ENCODE peak calls at places on chromosomes 3 and 15, in seven cellular contexts. One of them, this sample, is unnamed.
A peak's percentile ranks its signal among the peaks of the same experiment; 100 is the strongest.

GRCh38 chr15:52217186-52217585 is 26.0 kb upstream of the GNB5 start:
- DNase-seq in HepG2: no peak
- DNase-seq in H1: peak; percentile 27
- DNase-seq in K562: no peak
- DNase-seq in HCT116: no peak
- DNase-seq in SK-N-SH: no peak
- DNase-seq in GM12878: no peak
- DNase-seq in this sample: no peak

GRCh38 chr15:31814082-31814481 is 216.2 kb upstream of the CHRNA7 start:
- DNase-seq in GM12878: no peak
- DNase-seq in HCT116: no peak
- DNase-seq in HepG2: no peak
- DNase-seq in K562: no peak
- DNase-seq in H1: no peak
- DNase-seq in SK-N-SH: no peak
- DNase-seq in this sample: no peak

GRCh38 chr15:65952425-65953053 is 83.2 kb downstream of the RAB11A start:
- DNase-seq in K562: peak; percentile 43
- DNase-seq in H1: no peak
- DNase-seq in GM12878: no peak
- DNase-seq in HCT116: no peak
- DNase-seq in SK-N-SH: no peak
- DNase-seq in HepG2: peak; percentile 11
- DNase-seq in this sample: no peak

GRCh38 chr15:90305932-90306331 is 40.5 kb downstream of the NGRN start:
- DNase-seq in SK-N-SH: no peak
- DNase-seq in GM12878: no peak
- DNase-seq in K562: no peak
- DNase-seq in HCT116: no peak
- DNase-seq in HepG2: no peak
- DNase-seq in H1: no peak
- DNase-seq in this sample: no peak

GRCh38 chr15:89496155-89497098 is at the start of gene RHCG:
- DNase-seq in HCT116: no peak
- DNase-seq in SK-N-SH: peak; percentile 61
- DNase-seq in H1: peak; percentile 69
- DNase-seq in K562: peak; percentile 45
- DNase-seq in GM12878: no peak
- DNase-seq in HepG2: peak; percentile 69
- DNase-seq in this sample: no peak

GRCh38 chr3:148614463-148614862 is 83.2 kb upstream of the AGTR1 start:
- DNase-seq in HepG2: no peak
- DNase-seq in HCT116: no peak
- DNase-seq in K562: no peak
- DNase-seq in H1: no peak
- DNase-seq in SK-N-SH: peak; percentile 2
- DNase-seq in GM12878: no peak
- DNase-seq in this sample: no peak

GRCh38 chr15:69400850-69401249 is 13.3 kb upstream of the KIF23 start:
- DNase-seq in K562: no peak
- DNase-seq in HCT116: no peak
- DNase-seq in H1: no peak
- DNase-seq in GM12878: no peak
- DNase-seq in HepG2: no peak
- DNase-seq in SK-N-SH: no peak
- DNase-seq in this sample: no peak

GRCh38 chr3:15327941-15328340 is 4.4 kb downstream of the SH3BP5 start:
- DNase-seq in H1: no peak
- DNase-seq in K562: no peak
- DNase-seq in SK-N-SH: no peak
- DNase-seq in GM12878: no peak
- DNase-seq in HCT116: no peak
- DNase-seq in HepG2: no peak
- DNase-seq in this sample: no peak

GRCh38 chr3:45906681-45907220 is 20.4 kb downstream of the CCR9 start:
- DNase-seq in SK-N-SH: peak; percentile 42
- DNase-seq in GM12878: no peak
- DNase-seq in HCT116: no peak
- DNase-seq in K562: peak; percentile 40
- DNase-seq in HepG2: peak; percentile 8
- DNase-seq in H1: no peak
- DNase-seq in this sample: no peak

GRCh38 chr3:188287339-188287738 is 133.4 kb downstream of the LPP start:
- DNase-seq in SK-N-SH: no peak
- DNase-seq in HepG2: no peak
- DNase-seq in H1: no peak
- DNase-seq in K562: no peak
- DNase-seq in HCT116: no peak
- DNase-seq in GM12878: no peak
- DNase-seq in this sample: no peak

GRCh38 chr3:102979682-102980378 is 545.0 kb downstream of the ZPLD1 start:
- DNase-seq in HCT116: peak; percentile 89
- DNase-seq in GM12878: no peak
- DNase-seq in SK-N-SH: peak; percentile 5
- DNase-seq in K562: no peak
- DNase-seq in HepG2: no peak
- DNase-seq in H1: no peak
- DNase-seq in this sample: no peak

GRCh38 chr15:83720466-83720865 is 66.5 kb downstream of the ADAMTSL3 start:
- DNase-seq in H1: no peak
- DNase-seq in SK-N-SH: no peak
- DNase-seq in GM12878: no peak
- DNase-seq in HepG2: no peak
- DNase-seq in K562: no peak
- DNase-seq in HCT116: no peak
- DNase-seq in this sample: no peak

DNA sequence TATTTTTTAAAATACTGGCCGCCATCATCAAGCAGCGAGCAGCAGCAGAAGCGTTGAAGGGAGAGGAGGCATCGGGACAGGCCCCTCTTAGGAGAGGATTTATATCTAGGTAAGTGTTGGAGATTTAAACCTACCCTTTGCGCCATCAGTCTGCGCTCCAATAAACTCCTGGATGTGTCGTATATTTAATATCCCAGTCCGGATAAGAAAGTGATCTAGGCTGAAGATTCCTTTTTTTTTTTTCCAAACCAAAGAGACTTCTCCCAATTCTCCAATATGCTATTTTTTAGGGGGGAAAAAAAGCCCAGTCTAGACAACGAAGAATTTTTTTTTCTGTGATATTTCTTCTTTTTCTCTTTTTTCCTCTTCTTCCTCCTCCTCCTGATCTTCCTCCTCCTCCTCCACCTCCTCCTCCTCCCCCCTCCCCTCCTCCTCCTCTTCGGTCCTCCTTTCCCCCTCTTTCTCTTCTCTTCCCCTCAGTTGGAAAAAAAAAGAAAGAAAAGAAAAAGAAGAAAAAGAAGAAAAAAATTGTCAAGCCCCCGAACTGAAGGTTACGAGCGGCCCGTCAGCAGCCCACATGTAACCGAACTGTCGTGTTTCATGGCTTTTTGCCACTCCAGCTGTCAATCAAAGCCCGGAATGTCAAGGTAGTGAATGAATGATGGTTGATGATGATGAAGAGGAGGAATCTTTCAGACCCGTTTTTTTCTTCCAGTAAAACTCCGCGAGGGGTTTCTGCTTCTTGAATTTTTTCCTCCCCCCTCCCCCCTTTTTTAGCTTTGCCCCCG is 834 bp downstream of the MEIS2 start:
- DNase-seq in HepG2: peak; percentile 66
- DNase-seq in K562: peak; percentile 27
- DNase-seq in H1: no peak
- DNase-seq in SK-N-SH: peak; percentile 50
- DNase-seq in GM12878: no peak
- DNase-seq in HCT116: peak; percentile 16
- DNase-seq in this sample: no peak
- TF ChIP-seq POLR2AphosphoS5 in HepG2: no peak
- TF ChIP-seq POLR2AphosphoS5 in K562: no peak
- TF ChIP-seq POLR2AphosphoS5 in H1: no peak
- TF ChIP-seq POLR2AphosphoS5 in SK-N-SH: peak; percentile 2
- TF ChIP-seq POLR2AphosphoS5 in GM12878: no peak
- TF ChIP-seq POLR2AphosphoS5 in HCT116: no peak
- TF ChIP-seq POLR2AphosphoS5 in this sample: no peak

GRCh38 chr3:27752926-27753325 is 30.8 kb upstream of the EOMES start:
- DNase-seq in SK-N-SH: no peak
- DNase-seq in HepG2: no peak
- DNase-seq in K562: no peak
- DNase-seq in H1: no peak
- DNase-seq in GM12878: no peak
- DNase-seq in HCT116: no peak
- DNase-seq in this sample: no peak

GRCh38 chr3:27756877-27757276 is 34.8 kb upstream of the EOMES start:
- DNase-seq in GM12878: no peak
- DNase-seq in HepG2: no peak
- DNase-seq in HCT116: no peak
- DNase-seq in SK-N-SH: no peak
- DNase-seq in K562: no peak
- DNase-seq in H1: no peak
- DNase-seq in this sample: no peak

GRCh38 chr3:27758083-27758482 is 36.0 kb upstream of the EOMES start:
- DNase-seq in H1: no peak
- DNase-seq in HepG2: no peak
- DNase-seq in GM12878: no peak
- DNase-seq in SK-N-SH: no peak
- DNase-seq in HCT116: peak; percentile 10
- DNase-seq in K562: no peak
- DNase-seq in this sample: peak; percentile 52
- TF ChIP-seq SIN3A in H1: no peak
- TF ChIP-seq SIN3A in HepG2: no peak
- TF ChIP-seq SIN3A in GM12878: no peak
- TF ChIP-seq SIN3A in SK-N-SH: no peak
- TF ChIP-seq SIN3A in HCT116: no peak
- TF ChIP-seq SIN3A in K562: no peak
- TF ChIP-seq SIN3A in this sample: no peak

GRCh38 chr3:12829886-12830784 is 11.2 kb downstream of the RPL32 start:
- DNase-seq in H1: no peak
- DNase-seq in HCT116: no peak
- DNase-seq in K562: no peak
- DNase-seq in GM12878: no peak
- DNase-seq in HepG2: no peak
- DNase-seq in SK-N-SH: peak; percentile 19
- DNase-seq in this sample: no peak

GRCh38 chr3:12831582-12831866 is 9.8 kb downstream of the RPL32 start:
- DNase-seq in H1: no peak
- DNase-seq in K562: no peak
- DNase-seq in GM12878: no peak
- DNase-seq in HepG2: no peak
- DNase-seq in SK-N-SH: no peak
- DNase-seq in HCT116: no peak
- DNase-seq in this sample: no peak

GRCh38 chr3:12829404-12829803 is 12.0 kb downstream of the RPL32 start:
- DNase-seq in GM12878: no peak
- DNase-seq in H1: no peak
- DNase-seq in K562: no peak
- DNase-seq in HCT116: no peak
- DNase-seq in HepG2: no peak
- DNase-seq in SK-N-SH: no peak
- DNase-seq in this sample: no peak

GRCh38 chr3:12832350-12833225 is 8.8 kb downstream of the RPL32 start:
- DNase-seq in HCT116: no peak
- DNase-seq in H1: no peak
- DNase-seq in HepG2: no peak
- DNase-seq in SK-N-SH: no peak
- DNase-seq in GM12878: no peak
- DNase-seq in K562: no peak
- DNase-seq in this sample: no peak

GRCh38 chr3:12830785-12831581 is 10.4 kb downstream of the RPL32 start:
- DNase-seq in GM12878: no peak
- DNase-seq in SK-N-SH: no peak
- DNase-seq in K562: no peak
- DNase-seq in HCT116: no peak
- DNase-seq in H1: no peak
- DNase-seq in HepG2: no peak
- DNase-seq in this sample: no peak
- TF ChIP-seq CTCF in GM12878: peak; percentile 25
- TF ChIP-seq CTCF in SK-N-SH: peak; percentile 23
- TF ChIP-seq CTCF in K562: no peak
- TF ChIP-seq CTCF in HCT116: peak; percentile 19
- TF ChIP-seq CTCF in H1: no peak
- TF ChIP-seq CTCF in HepG2: no peak
- TF ChIP-seq CTCF in this sample: peak; percentile 26

GRCh38 chr3:169769287-169770181 is at the start of gene ACTRT3:
- DNase-seq in SK-N-SH: peak; percentile 84
- DNase-seq in K562: no peak
- DNase-seq in GM12878: no peak
- DNase-seq in H1: no peak
- DNase-seq in HepG2: peak; percentile 39
- DNase-seq in HCT116: peak; percentile 35
- DNase-seq in this sample: no peak
- TF ChIP-seq POLR2AphosphoS5 in SK-N-SH: peak; percentile 44
- TF ChIP-seq POLR2AphosphoS5 in K562: no peak
- TF ChIP-seq POLR2AphosphoS5 in GM12878: no peak
- TF ChIP-seq POLR2AphosphoS5 in H1: no peak
- TF ChIP-seq POLR2AphosphoS5 in HepG2: no peak
- TF ChIP-seq POLR2AphosphoS5 in HCT116: peak; percentile 52
- TF ChIP-seq POLR2AphosphoS5 in this sample: no peak

GRCh38 chr3:54309601-54310000 is 187.2 kb downstream of the CACNA2D3 start:
- DNase-seq in H1: no peak
- DNase-seq in HCT116: no peak
- DNase-seq in K562: no peak
- DNase-seq in SK-N-SH: no peak
- DNase-seq in HepG2: no peak
- DNase-seq in GM12878: no peak
- DNase-seq in this sample: no peak

GRCh38 chr3:54299169-54299935 is 177.0 kb downstream of the CACNA2D3 start:
- DNase-seq in HepG2: no peak
- DNase-seq in K562: no peak
- DNase-seq in SK-N-SH: no peak
- DNase-seq in HCT116: no peak
- DNase-seq in H1: no peak
- DNase-seq in GM12878: no peak
- DNase-seq in this sample: no peak

GRCh38 chr3:54307616-54308180 is 185.3 kb downstream of the CACNA2D3 start:
- DNase-seq in HepG2: no peak
- DNase-seq in K562: no peak
- DNase-seq in SK-N-SH: no peak
- DNase-seq in GM12878: no peak
- DNase-seq in H1: no peak
- DNase-seq in HCT116: no peak
- DNase-seq in this sample: no peak

GRCh38 chr3:54304867-54305266 is 182.5 kb downstream of the CACNA2D3 start:
- DNase-seq in GM12878: no peak
- DNase-seq in HCT116: no peak
- DNase-seq in H1: no peak
- DNase-seq in SK-N-SH: no peak
- DNase-seq in K562: no peak
- DNase-seq in HepG2: no peak
- DNase-seq in this sample: no peak
- TF ChIP-seq SIN3A in GM12878: no peak
- TF ChIP-seq SIN3A in HCT116: no peak
- TF ChIP-seq SIN3A in H1: no peak
- TF ChIP-seq SIN3A in SK-N-SH: no peak
- TF ChIP-seq SIN3A in K562: no peak
- TF ChIP-seq SIN3A in HepG2: no peak
- TF ChIP-seq SIN3A in this sample: no peak